ENCODE peak calls at places on chromosomes 6 and 20, in six cellular contexts. X is mesothelial cell of epicardium, C is T follicular helper cell, K is adipocyte, Y is sigmoid colon, W is fibroblast of the aortic adventitia. E is an unnamed sample.

GRCh38 chr20:62734336-62734735 is 25.7 kb downstream of the NTSR1 start:
- DNase-seq in K (no peak), X (no peak), W (no peak), Y (no peak), C (no peak), E (no peak)

GRCh38 chr20:17327185-17327780 is 100.4 kb downstream of the PCSK2 start:
- DNase-seq in Y (no peak), K (no peak), C (no peak), X (no peak), W (no peak), E (no peak)

GRCh38 chr6:113732384-113732966 is 124.7 kb upstream of the MARCKS start:
- DNase-seq in W (peak; percentile 61), X (no peak), C (no peak), K (peak; percentile 31), Y (peak; percentile 75), E (peak; percentile 43)

GRCh38 chr6:149988550-149989336 is 25.0 kb downstream of the ULBP1 start:
- DNase-seq in C (no peak), K (no peak), Y (no peak), X (peak; percentile 28), W (no peak), E (no peak)

GRCh38 chr20:6241591-6241990 is 118.8 kb upstream of the FERMT1 start:
- DNase-seq in Y (no peak), C (no peak), K (no peak), X (no peak), W (no peak), E (no peak)

GRCh38 chr20:59835448-59836395 is 97.7 kb downstream of the SYCP2 start:
- DNase-seq in C (no peak), Y (peak; percentile 67), K (peak; percentile 64), X (peak; percentile 58), W (peak; percentile 14), E (peak; percentile 76)

GRCh38 chr6:6840831-6841263 is 252.3 kb downstream of the LY86 start:
- DNase-seq in C (no peak), W (no peak), Y (no peak), X (peak; percentile 10), K (no peak), E (no peak)

GRCh38 chr20:62516345-62516744 is 40.5 kb upstream of the GATA5 start:
- DNase-seq in W (no peak), K (no peak), C (no peak), X (no peak), Y (no peak), E (no peak)

GRCh38 chr6:50722829-50723562 is 9.7 kb downstream of the TFAP2D start:
- DNase-seq in Y (no peak), W (no peak), K (no peak), C (no peak), X (no peak), E (no peak)

GRCh38 chr6:4776493-4776966 is 326 bp downstream of the CDYL start:
- DNase-seq in X (no peak), C (peak; percentile 6), Y (peak; percentile 75), K (peak; percentile 77), W (no peak), E (no peak)

GRCh38 chr20:33444797-33445560 is 1.4 kb upstream of the SNTA1 start:
- DNase-seq in W (no peak), C (peak; percentile 7), X (no peak), Y (no peak), K (no peak), E (no peak)

GRCh38 chr6:16377470-16377869 is 139.1 kb downstream of the GMPR start:
- DNase-seq in X (no peak), K (no peak), W (no peak), Y (no peak), C (no peak), E (no peak)

GRCh38 chr6:34324738-34325444 is 67.6 kb downstream of the NUDT3 start:
- DNase-seq in C (no peak), X (no peak), W (peak; percentile 77), K (peak; percentile 71), Y (peak; percentile 73), E (peak; percentile 51)

GRCh38 chr20:41174782-41175181 is 37.4 kb downstream of the PLCG1 start:
- DNase-seq in K (peak; percentile 47), C (no peak), X (peak; percentile 19), W (no peak), Y (no peak), E (no peak)

GRCh38 chr6:3334579-3334978 is 75.8 kb downstream of the PSMG4 start:
- DNase-seq in X (no peak), W (no peak), Y (no peak), K (no peak), C (no peak), E (no peak)

GRCh38 chr6:43972915-43973304 is 154.3 kb downstream of the MRPL14 start:
- DNase-seq in K (peak; percentile 91), X (peak; percentile 44), C (no peak), W (peak; percentile 97), Y (peak; percentile 91), E (peak; percentile 74)

GRCh38 chr6:112221561-112221960 is 32.8 kb downstream of the LAMA4 start:
- DNase-seq in X (no peak), Y (no peak), K (peak; percentile 52), C (no peak), W (peak; percentile 66), E (no peak)

GRCh38 chr6:46160102-46160501 is 10.7 kb downstream of the ENPP5 start:
- DNase-seq in K (peak; percentile 1), W (no peak), X (no peak), C (no peak), Y (no peak), E (no peak)

GRCh38 chr6:85496856-85497255 is 47.0 kb downstream of the NT5E start:
- DNase-seq in Y (no peak), K (no peak), X (no peak), W (no peak), C (no peak), E (no peak)

GRCh38 chr6:88177961-88178464 is 11.9 kb upstream of the CNR1 start:
- DNase-seq in Y (no peak), K (no peak), W (no peak), C (no peak), X (no peak), E (no peak)

GRCh38 chr6:134379599-134379998 is 61.7 kb upstream of the SGK1 start:
- DNase-seq in X (no peak), Y (no peak), W (no peak), K (no peak), C (no peak), E (no peak)

GRCh38 chr6:125714431-125715090 is 34.9 kb upstream of the HEY2 start:
- DNase-seq in Y (no peak), W (no peak), C (no peak), K (no peak), X (no peak), E (no peak)

GRCh38 chr6:141095308-141095707 is 1037.4 kb upstream of the GJE1 start:
- DNase-seq in K (no peak), W (no peak), C (no peak), X (no peak), Y (no peak), E (no peak)